ENCODE peak calls at places on chromosomes 4 and X, in five cellular contexts. One of them, this sample, is unnamed.

GRCh38 chr4:54384563-54384962 is 155.5 kb downstream of the PDGFRA start:
- DNase-seq in fibroblast of the conjunctiva: peak
- DNase-seq in AG08396: peak
- DNase-seq in T-helper 9 cell: no peak
- DNase-seq in AG09319: no peak
- DNase-seq in this sample: peak

GRCh38 chrX:69565247-69565815 is 50.6 kb upstream of the EDA start:
- DNase-seq in AG08396: no peak
- DNase-seq in fibroblast of the conjunctiva: no peak
- DNase-seq in T-helper 9 cell: no peak
- DNase-seq in AG09319: no peak
- DNase-seq in this sample: no peak

GRCh38 chr4:143700060-143700419 is 435 bp downstream of the FREM3 start:
- DNase-seq in T-helper 9 cell: no peak
- DNase-seq in AG08396: no peak
- DNase-seq in AG09319: no peak
- DNase-seq in fibroblast of the conjunctiva: no peak
- DNase-seq in this sample: no peak

GRCh38 chr4:35760706-35761278 is 483.5 kb downstream of the ARAP2 start:
- DNase-seq in AG09319: no peak
- DNase-seq in T-helper 9 cell: no peak
- DNase-seq in AG08396: no peak
- DNase-seq in fibroblast of the conjunctiva: no peak
- DNase-seq in this sample: no peak

GRCh38 chr4:36152712-36153111 is 91.6 kb downstream of the ARAP2 start:
- DNase-seq in T-helper 9 cell: no peak
- DNase-seq in AG08396: no peak
- DNase-seq in fibroblast of the conjunctiva: no peak
- DNase-seq in AG09319: no peak
- DNase-seq in this sample: no peak

GRCh38 chr4:145881991-145882390 is 56.6 kb downstream of the ZNF827 start:
- DNase-seq in AG08396: no peak
- DNase-seq in fibroblast of the conjunctiva: no peak
- DNase-seq in AG09319: no peak
- DNase-seq in T-helper 9 cell: no peak
- DNase-seq in this sample: no peak

GRCh38 chrX:43328358-43328946 is 327.6 kb upstream of the MAOA start:
- DNase-seq in AG08396: no peak
- DNase-seq in AG09319: no peak
- DNase-seq in fibroblast of the conjunctiva: no peak
- DNase-seq in T-helper 9 cell: no peak
- DNase-seq in this sample: no peak

GRCh38 chrX:22047470-22047869 is 15.3 kb downstream of the PHEX start:
- DNase-seq in AG09319: no peak
- DNase-seq in T-helper 9 cell: no peak
- DNase-seq in fibroblast of the conjunctiva: no peak
- DNase-seq in AG08396: no peak
- DNase-seq in this sample: no peak

GRCh38 chrX:11558972-11559371 is 106.7 kb downstream of the ARHGAP6 start:
- DNase-seq in AG08396: no peak
- DNase-seq in AG09319: no peak
- DNase-seq in T-helper 9 cell: peak
- DNase-seq in fibroblast of the conjunctiva: no peak
- DNase-seq in this sample: no peak

GRCh38 chrX:39821011-39821708 is 276.6 kb downstream of the BCOR start:
- DNase-seq in fibroblast of the conjunctiva: no peak
- DNase-seq in AG09319: no peak
- DNase-seq in T-helper 9 cell: no peak
- DNase-seq in AG08396: peak
- DNase-seq in this sample: peak

GRCh38 chr4:123600921-123601904 is 204.6 kb downstream of the SPRY1 start:
- DNase-seq in AG09319: no peak
- DNase-seq in T-helper 9 cell: no peak
- DNase-seq in fibroblast of the conjunctiva: no peak
- DNase-seq in AG08396: no peak
- DNase-seq in this sample: no peak

GRCh38 chrX:40132751-40133150 is 35.0 kb upstream of the BCOR start:
- DNase-seq in AG08396: peak
- DNase-seq in fibroblast of the conjunctiva: peak
- DNase-seq in AG09319: peak
- DNase-seq in T-helper 9 cell: no peak
- DNase-seq in this sample: peak

GRCh38 chrX:6004529-6004928 is 224.1 kb downstream of the NLGN4X start:
- DNase-seq in AG08396: no peak
- DNase-seq in AG09319: no peak
- DNase-seq in fibroblast of the conjunctiva: no peak
- DNase-seq in T-helper 9 cell: no peak
- DNase-seq in this sample: no peak

GRCh38 chr4:177108708-177109107 is 201.0 kb upstream of the NEIL3 start:
- DNase-seq in AG08396: peak
- DNase-seq in fibroblast of the conjunctiva: peak
- DNase-seq in AG09319: no peak
- DNase-seq in T-helper 9 cell: no peak
- DNase-seq in this sample: peak

GRCh38 chr4:115537387-115537786 is 424.0 kb upstream of the NDST4 start:
- DNase-seq in AG08396: no peak
- DNase-seq in fibroblast of the conjunctiva: no peak
- DNase-seq in AG09319: no peak
- DNase-seq in T-helper 9 cell: no peak
- DNase-seq in this sample: no peak

GRCh38 chr4:108171541-108172230 is 3.0 kb upstream of the LEF1 start:
- DNase-seq in AG08396: no peak
- DNase-seq in AG09319: no peak
- DNase-seq in fibroblast of the conjunctiva: no peak
- DNase-seq in T-helper 9 cell: peak
- DNase-seq in this sample: no peak

GRCh38 chr4:19266566-19266965 is 985.1 kb upstream of the SLIT2 start:
- DNase-seq in fibroblast of the conjunctiva: no peak
- DNase-seq in T-helper 9 cell: no peak
- DNase-seq in AG08396: no peak
- DNase-seq in AG09319: no peak
- DNase-seq in this sample: no peak

GRCh38 chrX:121504148-121504547 is 456.7 kb downstream of the GLUD2 start:
- DNase-seq in T-helper 9 cell: no peak
- DNase-seq in fibroblast of the conjunctiva: no peak
- DNase-seq in AG09319: no peak
- DNase-seq in AG08396: no peak
- DNase-seq in this sample: no peak

GRCh38 chr4:184103755-184104367 is 113.8 kb downstream of the ENPP6 start:
- DNase-seq in AG08396: no peak
- DNase-seq in fibroblast of the conjunctiva: no peak
- DNase-seq in AG09319: no peak
- DNase-seq in T-helper 9 cell: no peak
- DNase-seq in this sample: no peak

GRCh38 chr4:51885371-51885770 is 42.4 kb downstream of the DCUN1D4 start:
- DNase-seq in fibroblast of the conjunctiva: no peak
- DNase-seq in AG09319: no peak
- DNase-seq in AG08396: peak
- DNase-seq in T-helper 9 cell: no peak
- DNase-seq in this sample: peak

GRCh38 chrX:20267924-20268701 is 1.4 kb upstream of the RPS6KA3 start:
- DNase-seq in T-helper 9 cell: peak
- DNase-seq in AG08396: no peak
- DNase-seq in AG09319: no peak
- DNase-seq in fibroblast of the conjunctiva: no peak
- DNase-seq in this sample: peak

GRCh38 chrX:12447448-12448154 is 309.3 kb downstream of the FRMPD4 start:
- DNase-seq in T-helper 9 cell: no peak
- DNase-seq in AG09319: peak
- DNase-seq in fibroblast of the conjunctiva: peak
- DNase-seq in AG08396: peak
- DNase-seq in this sample: peak

GRCh38 chrX:119398974-119399771 is at the start of gene SLC25A43:
- DNase-seq in fibroblast of the conjunctiva: no peak
- DNase-seq in T-helper 9 cell: peak
- DNase-seq in AG09319: no peak
- DNase-seq in AG08396: peak
- DNase-seq in this sample: peak

GRCh38 chr4:76569225-76569624 is 134.2 kb downstream of the SHROOM3 start:
- DNase-seq in AG09319: no peak
- DNase-seq in T-helper 9 cell: no peak
- DNase-seq in fibroblast of the conjunctiva: no peak
- DNase-seq in AG08396: no peak
- DNase-seq in this sample: no peak

GRCh38 chrX:82658492-82658891 is 849.6 kb upstream of the POU3F4 start:
- DNase-seq in fibroblast of the conjunctiva: no peak
- DNase-seq in T-helper 9 cell: no peak
- DNase-seq in AG09319: no peak
- DNase-seq in AG08396: no peak
- DNase-seq in this sample: no peak

GRCh38 chrX:74277846-74278245 is 26.1 kb upstream of the ZCCHC13 start:
- DNase-seq in AG09319: no peak
- DNase-seq in T-helper 9 cell: no peak
- DNase-seq in fibroblast of the conjunctiva: no peak
- DNase-seq in AG08396: no peak
- DNase-seq in this sample: no peak

GRCh38 chr4:145840162-145840768 is 98.4 kb downstream of the ZNF827 start:
- DNase-seq in AG08396: peak
- DNase-seq in fibroblast of the conjunctiva: peak
- DNase-seq in AG09319: no peak
- DNase-seq in T-helper 9 cell: no peak
- DNase-seq in this sample: peak

GRCh38 chrX:74449322-74449936 is 28.1 kb downstream of the SLC16A2 start:
- DNase-seq in AG09319: no peak
- DNase-seq in AG08396: no peak
- DNase-seq in T-helper 9 cell: peak
- DNase-seq in fibroblast of the conjunctiva: no peak
- DNase-seq in this sample: no peak

GRCh38 chrX:50813843-50814661 is at the start of gene SHROOM4:
- DNase-seq in fibroblast of the conjunctiva: no peak
- DNase-seq in T-helper 9 cell: no peak
- DNase-seq in AG09319: no peak
- DNase-seq in AG08396: peak
- DNase-seq in this sample: peak

GRCh38 chr4:18440527-18441215 is 419.1 kb upstream of the LCORL start:
- DNase-seq in AG08396: no peak
- DNase-seq in T-helper 9 cell: no peak
- DNase-seq in fibroblast of the conjunctiva: no peak
- DNase-seq in AG09319: no peak
- DNase-seq in this sample: no peak

GRCh38 chr4:8077181-8078108 is 81.2 kb downstream of the ABLIM2 start:
- DNase-seq in AG08396: no peak
- DNase-seq in AG09319: no peak
- DNase-seq in T-helper 9 cell: no peak
- DNase-seq in fibroblast of the conjunctiva: no peak
- DNase-seq in this sample: no peak

GRCh38 chrX:17788439-17788838 is 51.1 kb downstream of the SCML1 start:
- DNase-seq in T-helper 9 cell: peak
- DNase-seq in AG09319: no peak
- DNase-seq in AG08396: peak
- DNase-seq in fibroblast of the conjunctiva: no peak
- DNase-seq in this sample: peak

GRCh38 chr4:183249854-183250253 is 70.2 kb downstream of the CLDN22 start:
- DNase-seq in T-helper 9 cell: no peak
- DNase-seq in AG08396: no peak
- DNase-seq in fibroblast of the conjunctiva: peak
- DNase-seq in AG09319: no peak
- DNase-seq in this sample: peak

GRCh38 chrX:55521687-55522086 is 32.0 kb upstream of the USP51 start:
- DNase-seq in fibroblast of the conjunctiva: no peak
- DNase-seq in T-helper 9 cell: no peak
- DNase-seq in AG08396: no peak
- DNase-seq in AG09319: no peak
- DNase-seq in this sample: no peak

GRCh38 chrX:133444196-133444595 is 28.9 kb upstream of the GPC4 start:
- DNase-seq in fibroblast of the conjunctiva: no peak
- DNase-seq in T-helper 9 cell: no peak
- DNase-seq in AG08396: no peak
- DNase-seq in AG09319: no peak
- DNase-seq in this sample: no peak

GRCh38 chrX:123455693-123456092 is 271.6 kb downstream of the GRIA3 start:
- DNase-seq in AG09319: no peak
- DNase-seq in AG08396: no peak
- DNase-seq in fibroblast of the conjunctiva: no peak
- DNase-seq in T-helper 9 cell: no peak
- DNase-seq in this sample: no peak

GRCh38 chr4:7328913-7329638 is 105.7 kb downstream of the PSAPL1 start:
- DNase-seq in T-helper 9 cell: no peak
- DNase-seq in fibroblast of the conjunctiva: no peak
- DNase-seq in AG08396: peak
- DNase-seq in AG09319: peak
- DNase-seq in this sample: peak

GRCh38 chr4:43456383-43456782 is 563.9 kb downstream of the GRXCR1 start:
- DNase-seq in fibroblast of the conjunctiva: peak
- DNase-seq in T-helper 9 cell: no peak
- DNase-seq in AG09319: peak
- DNase-seq in AG08396: peak
- DNase-seq in this sample: peak

GRCh38 chrX:103565197-103565596 is 20.1 kb upstream of the TCEAL4 start:
- DNase-seq in AG08396: no peak
- DNase-seq in AG09319: no peak
- DNase-seq in fibroblast of the conjunctiva: no peak
- DNase-seq in T-helper 9 cell: no peak
- DNase-seq in this sample: no peak

This sample was measured in AG08395.